ENCODE peak calls at places on chromosomes 1 and 21, in four cellular contexts. X is left ventricle myocardium inferior, I is transverse colon, D is AG04450. N is an unnamed sample.

GRCh38 chr1:69791311-69791710 is 223.6 kb downstream of the LRRC7 start:
- DNase-seq in X (no peak), I (no peak), D (no peak), N (no peak)

GRCh38 chr1:1006305-1007159 is 6.6 kb upstream of the HES4 start:
- DNase-seq in D (no peak), I (peak; percentile 85), X (no peak), N (no peak)

GRCh38 chr1:215055281-215055935 is 27.1 kb upstream of the KCNK2 start:
- DNase-seq in I (no peak), X (no peak), D (no peak), N (no peak)

GRCh38 chr1:167665469-167665868 is 35.4 kb downstream of the RCSD1 start:
- DNase-seq in I (no peak), X (no peak), D (no peak), N (no peak)

GRCh38 chr1:17802164-17802563 is 47.0 kb downstream of the ACTL8 start:
- DNase-seq in D (no peak), X (no peak), I (no peak), N (no peak)

GRCh38 chr1:17117451-17118265 is 1.6 kb downstream of the PADI2 start:
- DNase-seq in X (no peak), D (no peak), I (no peak), N (no peak)

GRCh38 chr1:222616535-222616934 is 1.4 kb upstream of the MIA3 start:
- DNase-seq in I (no peak), D (peak; percentile 78), X (no peak), N (no peak)

GRCh38 chr1:243251544-243251943 is 3.5 kb downstream of the CEP170 start:
- DNase-seq in D (no peak), X (no peak), I (no peak), N (no peak)

DNA sequence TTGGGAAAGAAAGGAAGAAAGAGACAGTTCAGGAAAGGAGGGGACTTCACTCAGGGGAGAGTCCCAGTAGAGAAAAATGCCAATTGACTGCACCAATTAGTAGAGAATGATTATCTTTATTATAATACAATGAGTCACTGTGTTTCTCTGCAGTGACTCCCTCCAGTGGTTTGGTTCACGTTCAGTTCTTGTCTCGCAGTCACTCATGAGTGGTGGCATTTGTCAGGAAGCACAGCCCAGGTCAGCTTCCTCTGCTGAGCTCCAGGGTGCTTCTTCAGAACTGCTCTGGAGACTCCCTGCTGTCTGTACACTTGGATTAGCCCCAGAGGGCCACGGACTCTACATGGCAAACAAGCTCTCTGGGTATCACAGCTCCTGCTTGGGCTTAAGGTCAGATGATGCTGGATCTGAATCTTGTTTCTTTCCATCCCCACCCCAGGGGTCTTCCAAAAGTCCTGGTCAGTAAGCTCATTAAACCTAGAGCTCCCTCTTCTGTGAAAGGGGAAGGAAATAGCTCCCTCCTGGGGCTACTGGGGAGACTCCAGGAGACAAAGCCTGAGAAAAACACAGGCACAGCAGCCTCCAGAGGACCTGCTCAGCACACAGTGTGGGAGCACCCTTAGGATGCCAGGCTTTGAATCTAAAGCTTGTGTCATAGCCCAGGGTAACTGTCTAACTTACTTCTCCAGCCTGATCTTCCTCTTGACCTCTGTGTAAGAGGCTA is 619.0 kb downstream of the AJAP1 start:
- DNase-seq in X (no peak), D (no peak), I (no peak), N (no peak)
- TF ChIP-seq CTCF in X (no peak), D (no peak), I (no peak), N (no peak)

DNA sequence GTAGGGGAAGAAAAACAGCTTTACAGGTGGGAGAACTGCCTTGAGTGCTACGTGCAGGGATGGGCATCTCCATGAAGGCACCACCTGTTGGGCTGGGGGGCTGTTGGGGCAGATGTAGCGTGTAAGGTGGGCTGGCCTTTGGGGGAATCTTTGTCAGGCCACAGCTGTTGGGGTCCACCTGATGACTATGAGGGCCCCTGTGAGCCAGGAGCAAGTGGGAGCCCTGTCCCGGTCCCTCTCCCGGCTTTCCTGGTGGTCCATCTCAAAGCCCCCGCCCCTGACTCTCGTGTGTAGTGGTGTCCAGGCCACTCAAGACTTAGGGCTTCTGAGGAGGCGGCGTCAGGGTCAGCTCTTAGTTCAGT is 13.5 kb downstream of the SLC37A1 start:
- DNase-seq in X (no peak), D (no peak), I (no peak), N (no peak)
- H3K4me3 ChIP-seq in X (peak overlapping the region; percentile 45), D (no peak overlapping the region), I (no peak overlapping the region), N (no peak overlapping the region)

GRCh38 chr1:42427240-42427639 is 28.6 kb downstream of the ZMYND12 start:
- DNase-seq in X (no peak), I (no peak), D (no peak), N (no peak)
- H3K27ac ChIP-seq in X (no peak overlapping the region), I (no peak overlapping the region), D (no peak overlapping the region), N (no peak overlapping the region)

DNA sequence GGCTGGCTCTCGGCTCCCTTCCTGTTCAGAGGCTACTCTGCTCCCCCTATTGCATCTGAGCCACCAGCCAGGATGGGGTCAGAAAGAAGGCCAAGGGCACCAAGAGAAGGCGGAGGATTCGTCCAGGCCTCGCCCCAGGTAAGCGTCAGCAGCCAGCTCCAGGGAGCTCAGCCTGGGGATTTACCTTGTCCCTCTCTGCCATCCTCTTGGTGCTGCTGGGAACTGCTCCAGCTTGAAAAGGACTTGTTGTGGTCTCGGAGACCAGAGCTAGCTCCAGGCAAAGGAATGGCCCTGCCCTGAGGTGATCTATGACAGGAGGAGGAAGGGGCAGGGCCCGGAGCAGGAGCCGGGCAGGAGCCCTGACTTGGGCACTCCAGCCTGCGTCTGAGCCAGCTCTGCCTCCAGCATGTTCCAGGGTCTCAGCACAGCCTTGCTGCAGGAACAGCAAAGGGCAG is 113.7 kb upstream of the IFFO2 start:
- DNase-seq in X (no peak), I (no peak), D (no peak), N (no peak)
- TF ChIP-seq CTCF in X (no peak), I (no peak), D (no peak), N (no peak)

GRCh38 chr1:217089239-217090014 is 366.2 kb upstream of the ESRRG start:
- DNase-seq in I (peak; percentile 48), D (no peak), X (peak; percentile 24), N (peak; percentile 35)

GRCh38 chr1:217088521-217089221 is 365.4 kb upstream of the ESRRG start:
- DNase-seq in D (no peak), I (no peak), X (no peak), N (no peak)

GRCh38 chr1:217095050-217095622 is 371.9 kb upstream of the ESRRG start:
- DNase-seq in I (no peak), X (no peak), D (no peak), N (no peak)

GRCh38 chr1:217090073-217090911 is 367.1 kb upstream of the ESRRG start:
- DNase-seq in X (peak; percentile 20), D (no peak), I (no peak), N (peak; percentile 10)

GRCh38 chr1:217091601-217092000 is 368.4 kb upstream of the ESRRG start:
- DNase-seq in D (no peak), I (no peak), X (no peak), N (no peak)
- H3K4me3 ChIP-seq in D (no peak overlapping the region), I (no peak overlapping the region), X (peak overlapping the region; percentile 73), N (peak overlapping the region; percentile 85)

GRCh38 chr1:237145379-237145778 is 103.4 kb downstream of the RYR2 start:
- DNase-seq in D (no peak), X (no peak), I (no peak), N (no peak)

GRCh38 chr1:237141471-237141870 is 99.5 kb downstream of the RYR2 start:
- DNase-seq in I (no peak), D (no peak), X (no peak), N (no peak)

GRCh38 chr1:237146247-237146646 is 104.3 kb downstream of the RYR2 start:
- DNase-seq in I (no peak), D (no peak), X (no peak), N (no peak)
- H3K27ac ChIP-seq in I (peak overlapping the region; percentile 42), D (no peak overlapping the region), X (peak overlapping the region; percentile 70), N (no peak overlapping the region)

GRCh38 chr1:98278055-98278454 is 357.2 kb upstream of the DPYD start:
- DNase-seq in I (no peak), X (no peak), D (no peak), N (no peak)

GRCh38 chr1:98277111-98277510 is 356.3 kb upstream of the DPYD start:
- DNase-seq in I (no peak), X (no peak), D (peak; percentile 24), N (no peak)

GRCh38 chr1:98276514-98276913 is 355.7 kb upstream of the DPYD start:
- DNase-seq in D (no peak), X (no peak), I (no peak), N (no peak)
- TF ChIP-seq CTCF in D (no peak), X (no peak), I (no peak), N (no peak)

GRCh38 chr1:108947871-108948525 is 15.3 kb downstream of the CLCC1 start:
- DNase-seq in I (no peak), X (no peak), D (no peak), N (no peak)
- H3K4me3 ChIP-seq in I (no peak overlapping the region), X (no peak overlapping the region), D (no peak overlapping the region), N (peak overlapping the region; percentile 36)

GRCh38 chr1:153540394-153541361 is at the start of gene S100A5:
- DNase-seq in I (no peak), D (no peak), X (no peak), N (no peak)
- H3K27ac ChIP-seq in I (peak within 1 kb of the TSS; percentile 44), D (no peak within 1 kb of the TSS), X (peak within 1 kb of the TSS; percentile 27), N (no peak within 1 kb of the TSS)